ENCODE peak calls at places on chromosome X, in six cellular contexts. U, X, F, N, R and D are unnamed samples. For H3K4me1, the result is how much of the 10 kb centered on the place peaks cover.

GRCh38 chrX:55118574-55118973 is 29.8 kb downstream of the PAGE2 start:
- DNase-seq in U (no peak), X (no peak), F (no peak), N (no peak), R (no peak), D (no peak)

GRCh38 chrX:83416273-83416672 is 91.8 kb upstream of the POU3F4 start:
- DNase-seq in U (no peak), X (no peak), F (no peak), N (no peak), R (no peak), D (no peak)

GRCh38 chrX:123580871-123581270 is 152.0 kb downstream of the THOC2 start:
- DNase-seq in U (no peak), X (no peak), F (no peak), N (no peak), R (no peak), D (no peak)

GRCh38 chrX:140710710-140711109 is 1.2 kb downstream of the LINC00632 start:
- DNase-seq in U (no peak), X (no peak), F (no peak), N (no peak), R (no peak), D (no peak)

GRCh38 chrX:4674028-4674782 is 960.8 kb upstream of the PRKX start:
- DNase-seq in U (no peak), X (no peak), F (no peak), N (no peak), R (no peak), D (peak)

GRCh38 chrX:77003956-77004355 is 443.2 kb upstream of the FGF16 start:
- DNase-seq in U (no peak), X (no peak), F (no peak), N (no peak), R (no peak), D (no peak)

GRCh38 chrX:22629105-22629725 is 356.5 kb downstream of the CBLL2 start:
- DNase-seq in U (no peak), X (peak), F (no peak), N (no peak), R (no peak), D (no peak)

GRCh38 chrX:138711399-138712347 is at the start of gene FGF13:
- DNase-seq in U (peak), X (no peak), F (no peak), N (no peak), R (peak), D (no peak)

GRCh38 chrX:19709812-19710518 is 177.4 kb downstream of the SH3KBP1 start:
- DNase-seq in U (no peak), X (peak), F (no peak), N (peak), R (peak), D (peak)

GRCh38 chrX:149453030-149453429 is 52.1 kb downstream of the IDS start:
- DNase-seq in U (no peak), X (peak), F (no peak), N (peak), R (peak), D (peak)

GRCh38 chrX:11579856-11580595 is 85.7 kb downstream of the ARHGAP6 start:
- DNase-seq in U (no peak), X (no peak), F (no peak), N (no peak), R (no peak), D (no peak)

GRCh38 chrX:78024349-78025108 is 55.1 kb upstream of the PGAM4 start:
- DNase-seq in U (no peak), X (peak), F (no peak), N (peak), R (peak), D (peak)

GRCh38 chrX:100649550-100650356 is 5.8 kb downstream of the SRPX2 start:
- DNase-seq in U (peak), X (peak), F (no peak), N (no peak), R (peak), D (no peak)

GRCh38 chrX:41382699-41383645 is 49.0 kb downstream of the DDX3X start:
- DNase-seq in U (no peak), X (peak), F (no peak), N (peak), R (peak), D (peak)

GRCh38 chrX:132001127-132001526 is 22.0 kb upstream of the STK26 start:
- DNase-seq in U (no peak), X (no peak), F (no peak), N (no peak), R (no peak), D (peak)

GRCh38 chrX:17078031-17078730 is 131.7 kb downstream of the REPS2 start:
- DNase-seq in U (no peak), X (peak), F (no peak), N (no peak), R (no peak), D (no peak)

GRCh38 chrX:8033175-8033574 is 106.0 kb upstream of the PNPLA4 start:
- DNase-seq in U (no peak), X (no peak), F (no peak), N (no peak), R (no peak), D (no peak)

GRCh38 chrX:30702736-30703135 is 49.5 kb downstream of the GK start:
- DNase-seq in U (no peak), X (peak), F (no peak), N (no peak), R (no peak), D (peak)

GRCh38 chrX:154822029-154822428 is 12.4 kb downstream of the SMIM9 start:
- DNase-seq in U (no peak), X (no peak), F (no peak), N (no peak), R (no peak), D (no peak)

GRCh38 chrX:7088968-7089615 is 58.4 kb upstream of the STS start:
- DNase-seq in U (no peak), X (no peak), F (no peak), N (no peak), R (no peak), D (no peak)

GRCh38 chrX:10128386-10128785 is 28.4 kb upstream of the CLCN4 start:
- DNase-seq in U (no peak), X (no peak), F (no peak), N (no peak), R (no peak), D (no peak)
- H3K4me1 ChIP-seq in U (under half), X (under half), F (under half), N (under half), R (under half), D (under half)

DNA sequence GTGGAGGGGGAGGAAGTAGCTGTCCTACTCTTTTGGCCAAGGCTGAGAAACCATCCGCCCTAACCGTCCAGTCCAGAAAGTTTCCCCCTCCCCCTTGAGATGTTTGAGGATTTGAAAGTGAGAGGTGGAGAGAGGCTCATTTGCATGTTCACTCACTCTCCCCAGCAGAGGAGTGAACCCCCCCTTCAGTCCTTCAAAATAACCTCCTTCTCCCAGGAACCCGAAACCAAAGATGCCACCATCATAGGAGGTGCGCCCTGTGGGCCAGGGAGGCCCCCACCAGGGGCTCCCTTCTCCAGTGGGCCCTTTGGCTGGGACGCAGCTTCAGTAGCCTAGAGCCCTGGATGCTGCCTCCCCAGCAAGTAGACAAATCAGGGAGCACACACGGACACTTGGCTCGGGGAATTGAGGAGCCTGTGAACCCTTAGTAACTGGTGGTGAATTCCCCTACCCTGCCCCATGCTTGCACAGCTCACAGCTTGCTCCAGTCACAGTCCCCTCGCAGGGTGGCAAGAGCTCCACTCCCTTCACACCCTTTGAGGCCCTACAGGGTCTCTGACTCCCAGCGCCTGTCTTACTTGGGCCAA is 25.6 kb downstream of the ELF4 start:
- DNase-seq in U (no peak), X (no peak), F (no peak), N (no peak), R (no peak), D (no peak)
- H3K4me1 ChIP-seq in U (under half), X (under half), F (under half), N (under half), R (under half), D (under half)

GRCh38 chrX:65601126-65601525 is 66.3 kb upstream of the MSN start:
- DNase-seq in U (no peak), X (no peak), F (no peak), N (no peak), R (no peak), D (no peak)

GRCh38 chrX:65596270-65596669 is 61.7 kb upstream of the LAS1L start:
- DNase-seq in U (peak), X (peak), F (no peak), N (no peak), R (no peak), D (peak)

GRCh38 chrX:65601530-65602281 is 65.7 kb upstream of the MSN start:
- DNase-seq in U (peak), X (peak), F (peak), N (no peak), R (peak), D (peak)

GRCh38 chrX:65600106-65600505 is 65.5 kb upstream of the LAS1L start:
- DNase-seq in U (no peak), X (no peak), F (no peak), N (no peak), R (no peak), D (no peak)

DNA sequence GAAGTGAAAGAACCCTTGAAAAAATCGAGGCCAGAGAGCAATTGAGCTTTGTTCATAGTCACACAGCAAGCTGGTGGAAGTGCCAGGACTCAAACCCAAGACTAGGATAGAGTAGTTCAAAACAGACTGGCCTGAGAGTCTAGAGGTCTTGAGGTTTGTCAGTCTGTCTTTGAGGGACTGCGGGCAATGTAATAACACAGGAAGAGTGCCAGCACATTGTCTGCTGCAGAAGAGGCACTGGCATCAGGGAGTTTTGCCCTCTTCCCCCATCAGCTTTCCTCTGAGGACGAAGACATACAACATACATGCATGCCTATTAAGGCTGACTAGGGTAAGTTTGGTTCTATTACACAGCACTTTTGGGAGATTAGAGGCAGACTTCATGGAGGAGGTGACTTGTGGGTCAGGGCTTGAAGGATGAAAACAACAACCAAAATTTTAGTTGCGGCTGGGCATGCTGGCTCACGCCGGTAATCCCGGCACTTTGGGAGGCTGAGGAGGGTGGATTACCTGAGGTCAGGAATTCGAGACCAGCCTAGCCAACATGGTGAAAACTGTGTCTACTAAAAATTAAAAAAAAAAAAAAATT is 64.1 kb upstream of the LAS1L start:
- DNase-seq in U (no peak), X (no peak), F (no peak), N (no peak), R (no peak), D (no peak)
- H3K4me1 ChIP-seq in U (under half), X (under half), F (under half), N (under half), R (under half), D (under half)

GRCh38 chrX:137290011-137290410 is 256.2 kb upstream of the GPR101 start:
- DNase-seq in U (no peak), X (no peak), F (no peak), N (no peak), R (no peak), D (no peak)

DNA sequence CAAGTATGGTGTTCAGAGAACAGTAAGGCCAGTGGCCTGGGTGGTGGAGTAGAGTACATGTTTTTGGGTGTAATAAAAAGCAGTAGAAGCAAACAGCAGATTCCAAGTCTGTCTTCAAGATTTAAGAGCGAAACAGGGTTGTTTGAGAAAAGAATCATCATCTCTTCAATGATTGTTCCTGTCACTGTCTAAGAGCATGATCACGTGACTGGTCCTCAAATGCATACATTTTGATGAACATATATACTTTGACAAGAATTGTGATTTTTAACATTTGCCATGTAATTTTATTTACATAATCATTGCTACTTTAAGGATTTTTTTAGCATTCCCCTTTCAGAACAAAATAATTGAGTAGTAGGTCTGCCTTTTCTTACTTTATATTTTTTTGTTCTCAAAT is 252.6 kb upstream of the GPR101 start:
- DNase-seq in U (no peak), X (no peak), F (no peak), N (no peak), R (no peak), D (no peak)
- H3K4me1 ChIP-seq in U (under half), X (under half), F (under half), N (under half), R (under half), D (under half)

DNA sequence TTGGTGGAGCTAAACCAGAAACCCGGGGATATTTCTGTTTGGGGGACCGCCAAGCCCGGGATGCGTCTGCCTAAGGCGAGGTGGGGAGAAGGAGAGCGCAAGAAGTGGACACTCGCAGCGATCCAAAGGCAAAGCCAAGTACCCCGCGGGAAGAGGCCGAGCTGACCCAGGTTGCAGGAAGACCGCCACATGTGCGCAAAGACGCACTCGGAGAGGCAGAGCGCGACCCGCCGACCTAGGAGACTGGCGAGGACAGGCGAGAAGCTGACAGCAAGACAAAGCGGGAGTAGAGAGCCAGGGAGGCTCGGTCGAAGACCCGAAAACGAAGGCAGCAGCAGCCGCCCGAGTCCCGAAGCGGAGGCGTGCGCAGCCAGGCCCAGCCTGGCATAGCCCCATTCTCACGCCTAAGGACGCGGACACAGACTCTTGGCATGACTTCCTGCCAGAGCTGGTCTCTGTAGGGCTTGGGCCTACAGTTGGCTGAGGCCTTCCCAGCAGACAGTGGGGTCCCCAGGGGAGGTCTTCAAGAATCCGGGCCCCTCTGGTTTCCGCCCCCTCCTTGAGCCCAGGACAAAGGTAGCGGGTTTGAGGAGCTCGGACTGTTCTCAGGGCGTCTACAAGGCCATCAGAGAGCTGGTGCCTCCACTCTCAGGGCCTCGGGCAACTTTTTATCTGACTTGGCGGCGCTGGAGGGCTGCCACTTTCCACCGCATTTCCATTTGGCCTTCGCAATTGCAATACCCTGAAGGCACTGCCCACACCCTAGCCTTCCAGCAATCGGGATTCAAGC is 49.8 kb upstream of the BCOR start:
- DNase-seq in U (no peak), X (no peak), F (no peak), N (no peak), R (no peak), D (peak)
- H3K4me1 ChIP-seq in U (under half), X (under half), F (under half), N (half or more), R (under half), D (under half)

GRCh38 chrX:2693526-2694002 is 2.5 kb downstream of the CD99 start:
- DNase-seq in U (no peak), X (no peak), F (no peak), N (no peak), R (no peak), D (no peak)

GRCh38 chrX:2693123-2693438 is 2.0 kb downstream of the CD99 start:
- DNase-seq in U (no peak), X (no peak), F (no peak), N (no peak), R (no peak), D (no peak)

GRCh38 chrX:2692221-2693122 is 1.4 kb downstream of the CD99 start:
- DNase-seq in U (peak), X (peak), F (no peak), N (no peak), R (peak), D (peak)

GRCh38 chrX:2696698-2697215 is 5.7 kb downstream of the CD99 start:
- DNase-seq in U (no peak), X (peak), F (no peak), N (no peak), R (peak), D (peak)

GRCh38 chrX:2694868-2695267 is 3.8 kb downstream of the CD99 start:
- DNase-seq in U (no peak), X (no peak), F (no peak), N (no peak), R (no peak), D (no peak)
- H3K4me1 ChIP-seq in U (under half), X (under half), F (half or more), N (under half), R (under half), D (half or more)

GRCh38 chrX:39857780-39858179 is 240.0 kb downstream of the BCOR start:
- DNase-seq in U (no peak), X (no peak), F (no peak), N (no peak), R (no peak), D (no peak)
- H3K4me1 ChIP-seq in U (under half), X (under half), F (under half), N (under half), R (under half), D (under half)

DNA sequence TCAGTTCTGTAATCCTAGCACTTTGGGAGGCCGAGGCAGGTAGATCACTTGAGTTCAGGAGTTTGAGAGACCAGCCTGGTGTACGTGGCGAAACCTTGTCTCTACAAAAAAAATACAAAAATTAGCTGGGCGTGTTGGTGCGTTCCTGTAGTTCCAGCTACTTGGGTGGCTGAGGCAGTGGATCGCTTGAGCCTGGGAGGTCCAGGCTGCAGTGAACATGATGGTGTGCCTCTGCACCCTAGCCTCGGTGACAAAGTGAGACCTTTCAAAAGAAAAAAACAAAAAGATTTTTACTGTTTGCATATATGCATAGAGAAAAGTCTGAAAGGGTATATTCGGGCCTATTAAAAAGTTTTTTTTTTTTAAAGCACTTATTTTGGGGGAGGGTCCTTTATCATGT is 76.1 kb downstream of the KDM6A start:
- DNase-seq in U (no peak), X (no peak), F (no peak), N (no peak), R (no peak), D (no peak)
- H3K4me1 ChIP-seq in U (under half), X (under half), F (under half), N (under half), R (under half), D (under half)